ENCODE peak calls at places on chromosomes 5 and 9, in eight cellular contexts. O is tibial nerve; F is naive thymus-derived CD8-positive, alpha-beta T cell; X is WTC11; Z is G401; U is mucosa of gallbladder; C is HT-29; B is fibroblast of lung. N is an unnamed sample.

GRCh38 chr9:81798606-81799005 is 109.3 kb upstream of the TLE1 start:
- DNase-seq in X (no peak), U (peak), O (no peak), B (peak), C (no peak), F (no peak), Z (no peak), N (no peak)

GRCh38 chr5:128498844-128499455 is 39.1 kb downstream of the FBN2 start:
- DNase-seq in F (no peak), X (no peak), C (peak), U (peak), O (no peak), Z (no peak), B (peak), N (peak)

GRCh38 chr9:134179918-134180785 is 15.8 kb upstream of the RNU6ATAC start:
- DNase-seq in F (no peak), Z (no peak), O (no peak), C (no peak), B (no peak), X (no peak), U (no peak), N (no peak)

GRCh38 chr9:76810377-76810957 is 46.2 kb downstream of the PCA3 start:
- DNase-seq in F (no peak), C (peak), X (peak), B (peak), Z (peak), O (no peak), U (peak), N (peak)

GRCh38 chr9:134171316-134172197 is 7.2 kb upstream of the RNU6ATAC start:
- DNase-seq in F (no peak), X (no peak), O (peak), B (peak), U (peak), Z (no peak), C (no peak), N (no peak)

GRCh38 chr9:131116281-131117101 is 8.9 kb upstream of the NUP214 start:
- DNase-seq in B (no peak), O (no peak), F (no peak), U (no peak), X (no peak), Z (peak), C (no peak), N (no peak)

GRCh38 chr9:122220673-122221222 is 8.0 kb downstream of the LHX6 start:
- DNase-seq in O (no peak), B (no peak), F (no peak), C (no peak), Z (no peak), X (no peak), U (no peak), N (no peak)

GRCh38 chr9:126587187-126588185 is 26.2 kb upstream of the LMX1B start:
- DNase-seq in X (peak), Z (peak), B (peak), O (no peak), F (no peak), U (no peak), C (peak), N (no peak)

GRCh38 chr9:133972041-133972970 is 19.8 kb downstream of the VAV2 start:
- DNase-seq in O (no peak), F (no peak), Z (no peak), B (no peak), U (no peak), C (peak), X (no peak), N (peak)

GRCh38 chr5:179882338-179882737 is 23.7 kb upstream of the MRNIP start:
- DNase-seq in Z (no peak), B (no peak), F (no peak), C (no peak), O (no peak), X (no peak), U (no peak), N (no peak)

GRCh38 chr5:135240283-135240633 is 158.8 kb downstream of the MACROH2A1 start:
- DNase-seq in B (no peak), Z (no peak), X (no peak), F (no peak), C (no peak), U (no peak), O (no peak), N (peak)

GRCh38 chr5:135244620-135245021 is 154.4 kb downstream of the MACROH2A1 start:
- DNase-seq in B (no peak), U (peak), X (no peak), Z (no peak), O (no peak), F (no peak), C (no peak), N (peak)

GRCh38 chr5:93915142-93915553 is 173.7 kb upstream of the POU5F2 start:
- DNase-seq in F (peak), C (peak), Z (peak), O (no peak), X (no peak), B (peak), U (no peak), N (no peak)

GRCh38 chr5:26245327-26245726 is 793.1 kb downstream of the CDH9 start:
- DNase-seq in U (no peak), O (no peak), C (no peak), F (no peak), X (no peak), Z (peak), B (no peak), N (no peak)

GRCh38 chr5:133848306-133848924 is 120.0 kb downstream of the C5orf15 start:
- DNase-seq in F (no peak), Z (no peak), C (no peak), B (peak), O (no peak), U (no peak), X (no peak), N (no peak)

GRCh38 chr9:111599092-111599947 is at the start of gene PTGR1:
- DNase-seq in F (peak), C (peak), Z (peak), O (peak), X (peak), B (peak), U (peak), N (peak)

N was measured in colonic mucosa.